ENCODE peak calls at places on chromosomes 7 and 10, in seven cellular contexts. M is IMR-90, R is mesenchymal stem cell, X is aorta, G is SK-N-SH, L is lung, F is hepatocyte. O is an unnamed sample.

GRCh38 chr10:124589491-124590006 is 127.9 kb downstream of the LHPP start:
- DNase-seq in L (no peak), X (peak; percentile 85), M (no peak), R (no peak), G (no peak), F (no peak), O (no peak)

GRCh38 chr7:123204206-123204835 is 4.6 kb upstream of the SLC13A1 start:
- DNase-seq in R (no peak), L (no peak), G (no peak), X (no peak), F (no peak), M (no peak), O (no peak)

GRCh38 chr10:52334595-52334994 is 20.5 kb downstream of the DKK1 start:
- DNase-seq in M (peak; percentile 31), F (no peak), R (no peak), L (no peak), X (no peak), G (no peak), O (no peak)

GRCh38 chr10:22693371-22693784 is 21.0 kb downstream of the PIP4K2A start:
- DNase-seq in G (no peak), R (peak; percentile 77), L (no peak), F (no peak), M (peak; percentile 84), X (no peak), O (no peak)

GRCh38 chr7:28529755-28530154 is 117.4 kb downstream of the CREB5 start:
- DNase-seq in G (no peak), F (no peak), L (no peak), R (no peak), M (no peak), X (no peak), O (no peak)

GRCh38 chr10:23358357-23358756 is 13.8 kb upstream of the C10orf67 start:
- DNase-seq in M (peak; percentile 24), F (no peak), G (no peak), L (no peak), X (no peak), R (no peak), O (no peak)

GRCh38 chr10:14060320-14061070 is 270.2 kb downstream of the FRMD4A start:
- DNase-seq in F (no peak), X (no peak), G (no peak), R (no peak), M (no peak), L (peak; percentile 83), O (no peak)

GRCh38 chr10:8365935-8366911 is 311.7 kb downstream of the GATA3 start:
- DNase-seq in M (peak; percentile 81), F (peak; percentile 84), X (no peak), G (no peak), R (peak; percentile 81), L (no peak), O (no peak)

GRCh38 chr7:151592868-151593486 is 73.3 kb upstream of the RHEB start:
- DNase-seq in L (no peak), X (peak; percentile 71), G (no peak), R (peak; percentile 92), F (no peak), M (peak; percentile 96), O (peak; percentile 58)

GRCh38 chr7:119086026-119086425 is 861.5 kb downstream of the ANKRD7 start:
- DNase-seq in R (no peak), L (no peak), F (no peak), M (no peak), X (no peak), G (no peak), O (no peak)

GRCh38 chr7:135334830-135335543 is 101.3 kb downstream of the STRA8 start:
- DNase-seq in L (no peak), F (no peak), M (no peak), G (no peak), R (no peak), X (no peak), O (peak; percentile 54)

GRCh38 chr7:113084499-113085172 is 2.0 kb downstream of the GPR85 start:
- DNase-seq in G (no peak), L (no peak), R (no peak), X (no peak), M (no peak), F (no peak), O (no peak)

GRCh38 chr7:113087278-113087998 is 811 bp upstream of the GPR85 start:
- DNase-seq in F (peak; percentile 41), R (peak; percentile 73), X (no peak), M (peak; percentile 94), L (no peak), G (peak; percentile 84), O (no peak)

GRCh38 chr7:113086928-113087277 is 276 bp upstream of the GPR85 start:
- DNase-seq in G (no peak), M (no peak), L (no peak), F (no peak), X (no peak), R (no peak), O (no peak)

GRCh38 chr7:113086431-113086888 is at the start of gene GPR85:
- DNase-seq in G (peak; percentile 92), F (peak; percentile 90), M (peak; percentile 73), X (peak; percentile 88), L (no peak), R (peak; percentile 71), O (no peak)

GRCh38 chr7:113085781-113086390 is 741 bp downstream of the GPR85 start:
- DNase-seq in L (no peak), R (peak; percentile 5), M (peak; percentile 23), G (peak; percentile 38), X (no peak), F (no peak), O (no peak)
- H3K4me3 ChIP-seq in L (no peak overlapping the region), R (no peak overlapping the region), M (peak overlapping the region; percentile 97), G (peak overlapping the region; percentile 59), X (peak overlapping the region; percentile 96), F (peak overlapping the region; percentile 40), O (peak overlapping the region; percentile 58)

GRCh38 chr10:4214912-4215311 is 429.9 kb upstream of the KLF6 start:
- DNase-seq in L (no peak), M (no peak), R (peak; percentile 35), X (no peak), F (no peak), G (no peak), O (no peak)
- H3K27ac ChIP-seq in L (no peak overlapping the region), M (no peak overlapping the region), R (no peak overlapping the region), X (no peak overlapping the region), F (no peak overlapping the region), G (peak overlapping the region; percentile 80), O (no peak overlapping the region)

GRCh38 chr7:25947669-25948516 is 204.1 kb upstream of the NFE2L3 start:
- DNase-seq in F (no peak), X (no peak), L (no peak), R (no peak), M (no peak), G (no peak), O (no peak)

GRCh38 chr7:25945608-25946007 is 206.4 kb upstream of the NFE2L3 start:
- DNase-seq in L (no peak), F (no peak), R (no peak), G (no peak), M (no peak), X (no peak), O (no peak)

GRCh38 chr7:25945181-25945580 is 206.8 kb upstream of the NFE2L3 start:
- DNase-seq in L (no peak), F (no peak), G (no peak), X (no peak), M (no peak), R (no peak), O (no peak)

GRCh38 chr7:25946181-25946580 is 205.8 kb upstream of the NFE2L3 start:
- DNase-seq in F (no peak), R (no peak), M (no peak), X (no peak), L (no peak), G (no peak), O (no peak)

DNA sequence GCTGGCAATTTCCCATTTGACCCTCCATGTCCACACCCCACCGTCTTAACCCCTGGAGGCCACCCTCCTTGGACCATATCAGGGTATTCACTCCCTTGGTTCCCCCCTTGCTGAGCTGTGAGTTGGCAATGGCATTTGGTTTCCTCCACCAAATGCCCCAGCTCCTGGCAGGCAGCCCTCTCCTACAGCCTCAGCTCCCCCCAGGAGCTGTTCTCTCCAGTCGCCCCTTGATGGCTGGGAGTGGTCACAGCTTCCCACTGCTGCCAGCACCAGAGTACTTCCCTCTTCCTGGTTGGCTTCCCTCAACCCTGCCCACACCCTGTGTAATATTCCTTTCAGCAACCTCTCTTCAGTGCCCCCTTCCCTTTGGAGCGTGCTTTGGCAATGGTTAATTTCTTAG is 207.2 kb upstream of the NFE2L3 start:
- DNase-seq in R (no peak), F (no peak), G (no peak), L (no peak), X (no peak), M (no peak), O (no peak)
- H3K4me3 ChIP-seq in R (no peak overlapping the region), F (no peak overlapping the region), G (no peak overlapping the region), L (no peak overlapping the region), X (no peak overlapping the region), M (no peak overlapping the region), O (no peak overlapping the region)

GRCh38 chr10:88850712-88851111 is 932 bp downstream of the ANKRD22 start:
- DNase-seq in R (no peak), M (no peak), L (no peak), G (no peak), F (no peak), X (no peak), O (no peak)
- H3K27ac ChIP-seq in R (no peak overlapping the region), M (no peak overlapping the region), L (no peak overlapping the region), G (no peak overlapping the region), F (peak overlapping the region; percentile 61), X (no peak overlapping the region), O (no peak overlapping the region)